ENCODE peak calls at places on chromosomes 5 and 9, in six cellular contexts. One of them, this sample, is unnamed.

GRCh38 chr9:77897292-77897691 is 134.3 kb downstream of the GNAQ start:
- DNase-seq in hepatocyte: no peak
- DNase-seq in lung: no peak
- DNase-seq in stomach: no peak
- DNase-seq in right lobe of liver: no peak
- DNase-seq in CD8-positive, alpha-beta T cell: no peak
- DNase-seq in this sample: no peak

GRCh38 chr5:142994242-142994641 is 224.1 kb downstream of the ARHGAP26 start:
- DNase-seq in hepatocyte: no peak
- DNase-seq in lung: no peak
- DNase-seq in stomach: no peak
- DNase-seq in right lobe of liver: no peak
- DNase-seq in CD8-positive, alpha-beta T cell: no peak
- DNase-seq in this sample: no peak

GRCh38 chr9:109440797-109441287 is 57.3 kb downstream of the PTPN3 start:
- DNase-seq in hepatocyte: peak; percentile 84
- DNase-seq in lung: peak; percentile 58
- DNase-seq in stomach: peak; percentile 53
- DNase-seq in right lobe of liver: peak; percentile 60
- DNase-seq in CD8-positive, alpha-beta T cell: peak; percentile 29
- DNase-seq in this sample: peak; percentile 66

GRCh38 chr9:126404459-126404858 is 77.8 kb downstream of the MVB12B start:
- DNase-seq in hepatocyte: no peak
- DNase-seq in lung: no peak
- DNase-seq in stomach: no peak
- DNase-seq in right lobe of liver: peak; percentile 39
- DNase-seq in CD8-positive, alpha-beta T cell: no peak
- DNase-seq in this sample: no peak

GRCh38 chr5:34474573-34475021 is 181.5 kb upstream of the RAI14 start:
- DNase-seq in hepatocyte: peak; percentile 66
- DNase-seq in lung: no peak
- DNase-seq in stomach: no peak
- DNase-seq in right lobe of liver: no peak
- DNase-seq in CD8-positive, alpha-beta T cell: no peak
- DNase-seq in this sample: peak; percentile 59

GRCh38 chr9:37433754-37434435 is 11.4 kb downstream of the GRHPR start:
- DNase-seq in hepatocyte: no peak
- DNase-seq in lung: no peak
- DNase-seq in stomach: no peak
- DNase-seq in right lobe of liver: no peak
- DNase-seq in CD8-positive, alpha-beta T cell: no peak
- DNase-seq in this sample: no peak

GRCh38 chr5:90297045-90297764 is 112.4 kb downstream of the CETN3 start:
- DNase-seq in hepatocyte: no peak
- DNase-seq in lung: no peak
- DNase-seq in stomach: no peak
- DNase-seq in right lobe of liver: no peak
- DNase-seq in CD8-positive, alpha-beta T cell: no peak
- DNase-seq in this sample: no peak

GRCh38 chr9:77649109-77649812 is 1.1 kb upstream of the GNA14 start:
- DNase-seq in hepatocyte: no peak
- DNase-seq in lung: no peak
- DNase-seq in stomach: no peak
- DNase-seq in right lobe of liver: no peak
- DNase-seq in CD8-positive, alpha-beta T cell: no peak
- DNase-seq in this sample: no peak

GRCh38 chr5:151523335-151523734 is 67.8 kb downstream of the FAT2 start:
- DNase-seq in hepatocyte: peak; percentile 47
- DNase-seq in lung: no peak
- DNase-seq in stomach: no peak
- DNase-seq in right lobe of liver: no peak
- DNase-seq in CD8-positive, alpha-beta T cell: no peak
- DNase-seq in this sample: peak; percentile 59

GRCh38 chr9:78788101-78788500 is 491.2 kb downstream of the PSAT1 start:
- DNase-seq in hepatocyte: no peak
- DNase-seq in lung: no peak
- DNase-seq in stomach: no peak
- DNase-seq in right lobe of liver: no peak
- DNase-seq in CD8-positive, alpha-beta T cell: no peak
- DNase-seq in this sample: no peak

GRCh38 chr5:54531536-54531935 is 14.0 kb downstream of the SNX18 start:
- DNase-seq in hepatocyte: no peak
- DNase-seq in lung: no peak
- DNase-seq in stomach: no peak
- DNase-seq in right lobe of liver: no peak
- DNase-seq in CD8-positive, alpha-beta T cell: no peak
- DNase-seq in this sample: no peak

GRCh38 chr9:131618071-131618479 is 72.8 kb downstream of the PRRT1B start:
- DNase-seq in hepatocyte: peak; percentile 40
- DNase-seq in lung: peak; percentile 52
- DNase-seq in stomach: peak; percentile 43
- DNase-seq in right lobe of liver: peak; percentile 80
- DNase-seq in CD8-positive, alpha-beta T cell: no peak
- DNase-seq in this sample: no peak

GRCh38 chr5:136082390-136083193 is 50.1 kb upstream of the SMAD5 start:
- DNase-seq in hepatocyte: peak; percentile 89
- DNase-seq in lung: peak; percentile 77
- DNase-seq in stomach: peak; percentile 68
- DNase-seq in right lobe of liver: peak; percentile 91
- DNase-seq in CD8-positive, alpha-beta T cell: peak; percentile 45
- DNase-seq in this sample: peak; percentile 78

GRCh38 chr5:101306391-101307137 is 403.5 kb upstream of the ST8SIA4 start:
- DNase-seq in hepatocyte: no peak
- DNase-seq in lung: no peak
- DNase-seq in stomach: no peak
- DNase-seq in right lobe of liver: no peak
- DNase-seq in CD8-positive, alpha-beta T cell: no peak
- DNase-seq in this sample: no peak

GRCh38 chr5:140587495-140587894 is 22.9 kb downstream of the SLC35A4 start:
- DNase-seq in hepatocyte: no peak
- DNase-seq in lung: no peak
- DNase-seq in stomach: no peak
- DNase-seq in right lobe of liver: no peak
- DNase-seq in CD8-positive, alpha-beta T cell: no peak
- DNase-seq in this sample: no peak

GRCh38 chr5:59038169-59039002 is 455.5 kb downstream of the RAB3C start:
- DNase-seq in hepatocyte: peak; percentile 23
- DNase-seq in lung: no peak
- DNase-seq in stomach: no peak
- DNase-seq in right lobe of liver: no peak
- DNase-seq in CD8-positive, alpha-beta T cell: no peak
- DNase-seq in this sample: peak; percentile 43

GRCh38 chr5:178438746-178439260 is 151.4 kb downstream of the COL23A1 start:
- DNase-seq in hepatocyte: no peak
- DNase-seq in lung: no peak
- DNase-seq in stomach: no peak
- DNase-seq in right lobe of liver: no peak
- DNase-seq in CD8-positive, alpha-beta T cell: no peak
- DNase-seq in this sample: no peak

GRCh38 chr5:10756539-10756938 is 4.5 kb downstream of the DAP start:
- DNase-seq in hepatocyte: no peak
- DNase-seq in lung: no peak
- DNase-seq in stomach: no peak
- DNase-seq in right lobe of liver: no peak
- DNase-seq in CD8-positive, alpha-beta T cell: no peak
- DNase-seq in this sample: no peak

GRCh38 chr9:125255781-125256391 is 5.7 kb upstream of the GAPVD1 start:
- DNase-seq in hepatocyte: peak; percentile 38
- DNase-seq in lung: no peak
- DNase-seq in stomach: no peak
- DNase-seq in right lobe of liver: no peak
- DNase-seq in CD8-positive, alpha-beta T cell: no peak
- DNase-seq in this sample: peak; percentile 69

GRCh38 chr9:109568568-109569210 is 70.6 kb upstream of the PTPN3 start:
- DNase-seq in hepatocyte: no peak
- DNase-seq in lung: no peak
- DNase-seq in stomach: no peak
- DNase-seq in right lobe of liver: no peak
- DNase-seq in CD8-positive, alpha-beta T cell: no peak
- DNase-seq in this sample: no peak

GRCh38 chr9:95516221-95516735 is 493 bp downstream of the PTCH1 start:
- DNase-seq in hepatocyte: peak; percentile 50
- DNase-seq in lung: no peak
- DNase-seq in stomach: no peak
- DNase-seq in right lobe of liver: no peak
- DNase-seq in CD8-positive, alpha-beta T cell: no peak
- DNase-seq in this sample: no peak

GRCh38 chr5:111743521-111743920 is 13.5 kb downstream of the NREP start:
- DNase-seq in hepatocyte: no peak
- DNase-seq in lung: no peak
- DNase-seq in stomach: no peak
- DNase-seq in right lobe of liver: no peak
- DNase-seq in CD8-positive, alpha-beta T cell: no peak
- DNase-seq in this sample: no peak
- H3K4me1 ChIP-seq in hepatocyte: peaks cover 40% of the 10 kb centered on the region
- H3K4me1 ChIP-seq in lung: peaks cover 51% of the 10 kb centered on the region
- H3K4me1 ChIP-seq in stomach: peaks cover 32% of the 10 kb centered on the region
- H3K4me1 ChIP-seq in right lobe of liver: peaks cover 3% of the 10 kb centered on the region
- H3K4me1 ChIP-seq in CD8-positive, alpha-beta T cell: peaks cover 8% of the 10 kb centered on the region
- H3K4me1 ChIP-seq in this sample: no peaks in the 10 kb centered on the region

GRCh38 chr9:7094052-7094451 is 336.3 kb downstream of the KDM4C start:
- DNase-seq in hepatocyte: no peak
- DNase-seq in lung: no peak
- DNase-seq in stomach: no peak
- DNase-seq in right lobe of liver: no peak
- DNase-seq in CD8-positive, alpha-beta T cell: no peak
- DNase-seq in this sample: no peak
- TF ChIP-seq CTCF in hepatocyte: peak; percentile 48
- TF ChIP-seq CTCF in lung: no peak
- TF ChIP-seq CTCF in stomach: no peak
- TF ChIP-seq CTCF in right lobe of liver: peak; percentile 10
- TF ChIP-seq CTCF in CD8-positive, alpha-beta T cell: no peak
- TF ChIP-seq CTCF in this sample: peak; percentile 19

DNA sequence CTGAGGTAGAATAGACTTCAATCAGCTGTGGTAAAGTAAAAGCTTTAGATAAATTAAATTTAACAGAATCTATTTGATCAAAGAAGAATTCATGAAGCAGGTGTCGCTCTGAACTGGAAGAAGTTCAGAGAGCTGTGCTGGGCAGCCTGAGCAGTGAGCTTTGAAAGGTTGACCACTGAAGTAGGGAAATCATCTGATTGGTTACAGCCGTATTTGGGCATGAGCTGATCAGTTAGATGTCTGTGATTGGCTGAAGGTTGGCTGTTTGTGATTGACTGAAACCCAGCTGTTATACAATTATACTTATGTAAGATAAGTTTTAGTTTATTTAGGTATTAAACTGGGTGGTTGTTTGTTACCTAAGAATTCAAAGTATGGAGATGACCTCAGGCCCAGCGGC is 1174.6 kb downstream of the CDH9 start:
- DNase-seq in hepatocyte: no peak
- DNase-seq in lung: no peak
- DNase-seq in stomach: no peak
- DNase-seq in right lobe of liver: no peak
- DNase-seq in CD8-positive, alpha-beta T cell: no peak
- DNase-seq in this sample: no peak
- H3K4me3 ChIP-seq in hepatocyte: no peak overlapping the region
- H3K4me3 ChIP-seq in lung: no peak overlapping the region
- H3K4me3 ChIP-seq in stomach: no peak overlapping the region
- H3K4me3 ChIP-seq in right lobe of liver: no peak overlapping the region
- H3K4me3 ChIP-seq in CD8-positive, alpha-beta T cell: no peak overlapping the region
- H3K4me3 ChIP-seq in this sample: no peak overlapping the region

DNA sequence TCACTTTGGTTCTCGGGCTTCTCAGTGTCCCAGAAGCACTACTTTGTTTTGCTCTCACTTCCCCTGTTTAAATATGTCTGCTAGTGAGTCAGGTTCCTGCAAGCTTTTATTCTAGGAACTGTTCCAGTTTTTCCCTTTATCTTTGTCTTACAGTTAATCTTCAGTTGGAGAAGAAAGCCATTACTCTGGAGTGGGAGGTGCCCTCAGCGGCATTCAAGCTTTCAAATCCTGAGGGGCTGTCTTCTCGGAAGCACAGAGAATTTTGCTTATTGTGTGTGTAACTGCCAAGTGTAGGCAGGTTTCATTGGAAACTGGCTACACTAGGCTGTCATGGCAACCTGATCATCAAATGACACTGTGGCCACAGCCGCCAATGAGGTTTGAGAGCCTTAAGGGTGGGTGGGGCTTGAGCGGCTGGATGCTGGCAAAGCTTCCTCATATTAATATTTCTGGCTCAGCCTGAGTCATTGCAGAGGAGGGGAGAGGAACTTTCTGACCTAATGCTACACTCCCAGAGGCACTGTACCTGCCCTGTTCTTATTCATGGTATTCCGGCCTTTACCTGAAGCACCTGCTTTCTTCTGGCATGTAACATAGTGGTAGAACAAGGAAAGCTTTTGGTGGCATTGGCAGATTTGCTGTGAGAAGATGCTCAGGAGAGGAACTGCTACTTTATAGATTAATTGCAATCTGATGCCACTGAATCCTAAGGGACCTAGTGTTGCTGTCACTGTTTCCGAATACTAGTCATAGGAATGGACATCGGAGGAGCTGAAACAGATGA is 26.3 kb downstream of the SLC25A25 start:
- DNase-seq in hepatocyte: peak; percentile 96
- DNase-seq in lung: peak; percentile 95
- DNase-seq in stomach: peak; percentile 92
- DNase-seq in right lobe of liver: peak; percentile 73
- DNase-seq in CD8-positive, alpha-beta T cell: peak; percentile 76
- DNase-seq in this sample: peak; percentile 72
- H3K4me1 ChIP-seq in hepatocyte: peaks cover 32% of the 10 kb centered on the region
- H3K4me1 ChIP-seq in lung: peaks cover 12% of the 10 kb centered on the region
- H3K4me1 ChIP-seq in stomach: peaks cover 43% of the 10 kb centered on the region
- H3K4me1 ChIP-seq in right lobe of liver: peaks cover 7% of the 10 kb centered on the region
- H3K4me1 ChIP-seq in CD8-positive, alpha-beta T cell: peaks cover 75% of the 10 kb centered on the region
- H3K4me1 ChIP-seq in this sample: peaks cover 24% of the 10 kb centered on the region

DNA sequence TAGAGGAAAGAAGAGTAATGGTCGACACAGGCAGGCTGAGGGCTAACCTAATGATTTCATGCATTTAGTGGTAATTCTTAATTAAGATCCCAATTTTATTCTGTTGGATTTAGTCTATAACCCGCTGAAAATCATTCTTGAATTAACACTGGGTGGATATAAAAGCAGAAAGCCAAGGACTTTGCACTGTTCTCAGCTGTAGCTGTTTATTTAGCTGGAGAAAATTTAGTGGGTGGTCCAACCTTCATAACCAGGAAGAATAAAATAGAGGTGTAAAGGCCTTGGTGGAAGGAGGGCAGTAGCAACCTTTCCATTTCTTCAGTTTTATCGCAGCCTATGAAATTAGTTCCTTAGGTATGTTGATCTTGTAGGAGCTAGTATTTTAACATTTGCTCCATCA is 92.3 kb downstream of the GHR start:
- DNase-seq in hepatocyte: no peak
- DNase-seq in lung: no peak
- DNase-seq in stomach: no peak
- DNase-seq in right lobe of liver: no peak
- DNase-seq in CD8-positive, alpha-beta T cell: no peak
- DNase-seq in this sample: no peak
- TF ChIP-seq CTCF in hepatocyte: no peak
- TF ChIP-seq CTCF in lung: no peak
- TF ChIP-seq CTCF in stomach: no peak
- TF ChIP-seq CTCF in right lobe of liver: no peak
- TF ChIP-seq CTCF in CD8-positive, alpha-beta T cell: no peak
- TF ChIP-seq CTCF in this sample: no peak

This sample was measured in Caco-2.